ENCODE peak calls at places on chromosomes 11 and 22, in ten cellular contexts. F is transverse colon, L is K562, J is stomach, Y is IMR-90, K is HepG2, H is prostate gland, P is gastrocnemius medialis, R is tibial nerve, G is H1. I is an unnamed sample.
A peak's percentile ranks its signal among the peaks of the same experiment; 100 is the strongest.

GRCh38 chr22:35631597-35631996 is 14.5 kb upstream of the MB start:
- DNase-seq in H (no peak), F (peak; percentile 73), G (peak; percentile 85), J (peak; percentile 59), P (no peak), K (peak; percentile 60), R (no peak), Y (no peak), L (peak; percentile 54), I (peak; percentile 68)

GRCh38 chr22:19806213-19807160 is 45.9 kb downstream of the TBX1 start:
- DNase-seq in P (peak; percentile 12), H (peak; percentile 93), Y (no peak), F (peak; percentile 92), R (peak; percentile 26), K (no peak), G (no peak), L (peak; percentile 99), J (peak; percentile 86), I (peak; percentile 70)

GRCh38 chr11:1336836-1337646 is 27.6 kb upstream of the TOLLIP start:
- DNase-seq in P (peak; percentile 50), F (peak; percentile 41), J (no peak), R (no peak), Y (no peak), G (peak; percentile 79), K (no peak), H (no peak), L (no peak), I (peak; percentile 93)

GRCh38 chr11:30155428-30155827 is 75.4 kb upstream of the FSHB start:
- DNase-seq in R (no peak), H (no peak), P (no peak), G (no peak), J (no peak), Y (no peak), K (no peak), L (no peak), F (no peak), I (no peak)

GRCh38 chr11:132632641-132633124 is 899.6 kb downstream of the OPCML start:
- DNase-seq in L (no peak), J (no peak), P (no peak), F (no peak), K (no peak), Y (peak; percentile 99), H (no peak), R (no peak), G (no peak), I (no peak)

GRCh38 chr22:31937328-31937727 is 7.0 kb upstream of the YWHAH start:
- DNase-seq in G (no peak), R (no peak), P (no peak), F (no peak), L (peak; percentile 28), K (no peak), J (no peak), Y (no peak), H (no peak), I (peak; percentile 43)

GRCh38 chr11:36417154-36417553 is 92.9 kb downstream of the TRAF6 start:
- DNase-seq in R (no peak), K (no peak), Y (no peak), G (no peak), H (no peak), P (no peak), L (no peak), F (no peak), J (no peak), I (no peak)

GRCh38 chr22:25700996-25701815 is 40.8 kb upstream of the MYO18B start:
- DNase-seq in F (no peak), L (no peak), G (no peak), J (no peak), H (no peak), K (no peak), Y (peak; percentile 22), R (no peak), P (peak; percentile 61), I (no peak)

GRCh38 chr22:25750569-25751173 is 8.7 kb downstream of the MYO18B start:
- DNase-seq in P (peak; percentile 83), L (no peak), R (no peak), Y (no peak), H (no peak), G (no peak), J (no peak), K (no peak), F (no peak), I (no peak)

GRCh38 chr22:40709752-40710413 is 30.6 kb downstream of the MCHR1 start:
- DNase-seq in J (no peak), F (peak; percentile 25), L (no peak), G (no peak), P (no peak), Y (peak; percentile 84), H (no peak), K (no peak), R (no peak), I (no peak)
- TF ChIP-seq POLR2A in J (no peak), F (no peak), L (no peak), G (no peak), P (no peak), Y (no peak), H (no peak), K (no peak), R (no peak), I (no peak)

GRCh38 chr22:27905638-27906037 is 13.4 kb downstream of the PITPNB start:
- DNase-seq in L (no peak), F (no peak), P (no peak), G (no peak), K (no peak), H (no peak), R (no peak), J (no peak), Y (no peak), I (no peak)
- H3K36me3 ChIP-seq in L (peaks cover 69% of the 10 kb centered on the region), F (no peaks in the 10 kb centered on the region), P (no peaks in the 10 kb centered on the region), G (peaks cover 36% of the 10 kb centered on the region), K (peaks cover 54% of the 10 kb centered on the region), H (no peaks in the 10 kb centered on the region), R (peaks cover 48% of the 10 kb centered on the region), J (no peaks in the 10 kb centered on the region), Y (peaks cover 31% of the 10 kb centered on the region), I (peaks cover 25% of the 10 kb centered on the region)

DNA sequence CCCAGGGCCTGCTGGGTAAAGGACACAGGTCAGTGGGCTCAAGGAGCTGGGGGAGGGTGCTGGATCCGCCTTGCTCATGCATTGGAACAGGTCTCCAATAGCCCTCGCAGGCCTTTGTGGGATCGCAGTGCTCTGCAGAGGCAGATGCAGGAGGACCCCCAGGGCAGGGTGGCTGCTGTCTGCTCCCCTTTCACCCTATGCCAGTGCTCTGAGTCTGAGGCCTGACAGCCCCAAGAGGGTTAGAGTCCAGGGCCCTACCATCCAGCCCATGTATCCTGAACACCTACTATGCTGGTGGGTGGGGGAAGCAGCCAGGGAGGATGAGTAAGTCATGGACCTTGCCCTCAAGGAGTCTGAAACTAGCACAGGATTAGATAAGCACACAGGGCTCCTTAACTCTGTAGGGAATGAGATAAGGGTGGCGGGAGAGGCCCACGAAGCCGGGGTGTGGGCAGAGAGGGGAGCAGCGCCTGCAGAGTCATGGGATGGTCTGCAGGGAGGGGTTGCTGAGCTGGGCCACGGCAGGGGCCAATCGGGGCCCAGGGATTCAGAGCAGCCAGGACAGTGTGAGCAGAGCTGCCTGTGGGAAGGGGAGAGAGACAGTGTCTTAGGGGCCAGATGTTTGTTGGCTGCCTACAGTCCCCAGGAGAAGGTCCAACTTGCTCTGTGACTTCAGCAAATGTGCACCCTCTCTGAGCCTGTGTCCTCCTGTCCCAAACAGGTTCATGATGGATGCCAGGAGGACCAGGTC is 10.5 kb upstream of the EHD1 start:
- DNase-seq in G (no peak), J (peak; percentile 63), P (no peak), R (no peak), F (peak; percentile 85), L (peak; percentile 92), K (peak; percentile 41), H (no peak), Y (no peak), I (no peak)
- TF ChIP-seq POLR2A in G (no peak), J (no peak), P (no peak), R (no peak), F (peak; percentile 77), L (no peak), K (no peak), H (no peak), Y (no peak), I (no peak)

GRCh38 chr22:17613280-17613679 is 15.3 kb downstream of the ATP6V1E1 start:
- DNase-seq in P (no peak), F (no peak), R (no peak), L (no peak), H (no peak), Y (no peak), K (no peak), J (no peak), G (no peak), I (no peak)
- H3K36me3 ChIP-seq in P (no peaks in the 10 kb centered on the region), F (no peaks in the 10 kb centered on the region), R (peaks cover 80% of the 10 kb centered on the region), L (peaks cover 69% of the 10 kb centered on the region), H (peaks cover 7% of the 10 kb centered on the region), Y (peaks cover 38% of the 10 kb centered on the region), K (peaks cover 38% of the 10 kb centered on the region), J (peaks cover 51% of the 10 kb centered on the region), G (peaks cover 38% of the 10 kb centered on the region), I (peaks cover 74% of the 10 kb centered on the region)

GRCh38 chr11:117316197-117316961 is at the start of gene BACE1:
- DNase-seq in L (no peak), H (peak; percentile 71), K (peak; percentile 85), R (peak; percentile 43), F (peak; percentile 68), Y (peak; percentile 80), G (peak; percentile 87), P (peak; percentile 73), J (peak; percentile 77), I (peak; percentile 86)
- TF ChIP-seq POLR2A in L (no peak), H (no peak), K (peak; percentile 57), R (no peak), F (no peak), Y (no peak), G (no peak), P (no peak), J (no peak), I (no peak)